ENCODE peak calls at places on chromosomes 1 and 21, in five cellular contexts. L, O, H, S and A are unnamed samples.
A peak's percentile ranks its signal among the peaks of the same experiment; 100 is the strongest.

GRCh38 chr1:32150847-32151246 is 28.6 kb upstream of the TXLNA start:
- DNase-seq in L (no peak), O (no peak), H (no peak), S (no peak), A (no peak)

GRCh38 chr1:177847843-177848242 is 122.0 kb downstream of the SEC16B start:
- DNase-seq in L (peak; percentile 75), O (no peak), H (peak; percentile 29), S (no peak), A (no peak)

GRCh38 chr21:25496825-25497482 is 110.3 kb downstream of the MRPL39 start:
- DNase-seq in L (peak; percentile 4), O (no peak), H (no peak), S (no peak), A (no peak)

GRCh38 chr1:79811173-79811572 is 804.6 kb upstream of the ADGRL4 start:
- DNase-seq in L (peak; percentile 88), O (no peak), H (peak; percentile 20), S (no peak), A (no peak)

GRCh38 chr1:48080343-48081255 is 83.4 kb upstream of the TRABD2B start:
- DNase-seq in L (no peak), O (no peak), H (no peak), S (no peak), A (peak; percentile 2)

GRCh38 chr1:16367968-16368910 is 1.2 kb downstream of the SZRD1 start:
- DNase-seq in L (peak; percentile 39), O (no peak), H (peak; percentile 57), S (no peak), A (peak; percentile 59)

GRCh38 chr1:7104053-7104738 is 318.9 kb downstream of the CAMTA1 start:
- DNase-seq in L (no peak), O (no peak), H (no peak), S (no peak), A (no peak)

GRCh38 chr1:173269490-173270230 is 62.5 kb upstream of the TNFSF4 start:
- DNase-seq in L (peak; percentile 97), O (no peak), H (peak; percentile 75), S (peak; percentile 37), A (peak; percentile 37)

GRCh38 chr1:58813361-58813760 is 29.5 kb upstream of the JUN start:
- DNase-seq in L (no peak), O (no peak), H (no peak), S (no peak), A (no peak)

GRCh38 chr1:202645097-202645476 is 65.2 kb downstream of the SYT2 start:
- DNase-seq in L (no peak), O (no peak), H (no peak), S (no peak), A (no peak)

GRCh38 chr1:203999618-204000017 is 73.3 kb upstream of the SOX13 start:
- DNase-seq in L (peak; percentile 33), O (no peak), H (no peak), S (no peak), A (no peak)

GRCh38 chr21:45640888-45641479 is 2.5 kb upstream of the PCBP3 start:
- DNase-seq in L (peak; percentile 79), O (peak; percentile 47), H (peak; percentile 33), S (no peak), A (no peak)

GRCh38 chr21:21101911-21102310 is 103.7 kb downstream of the NCAM2 start:
- DNase-seq in L (peak; percentile 65), O (no peak), H (peak; percentile 2), S (no peak), A (peak; percentile 5)

GRCh38 chr1:114040273-114041043 is 61.2 kb downstream of the OLFML3 start:
- DNase-seq in L (peak; percentile 39), O (no peak), H (no peak), S (no peak), A (no peak)

GRCh38 chr1:169109561-169110134 is 3.2 kb downstream of the ATP1B1 start:
- DNase-seq in L (peak; percentile 86), O (peak; percentile 46), H (peak; percentile 62), S (peak; percentile 88), A (no peak)

GRCh38 chr1:155172732-155173477 is at the start of gene KRTCAP2:
- DNase-seq in L (peak; percentile 97), O (peak; percentile 97), H (peak; percentile 98), S (peak; percentile 91), A (peak; percentile 96)

GRCh38 chr1:154453577-154454352 is 48.3 kb upstream of the TDRD10 start:
- DNase-seq in L (peak; percentile 84), O (no peak), H (peak; percentile 42), S (no peak), A (no peak)

GRCh38 chr1:168135116-168135981 is 1.4 kb downstream of the GPR161 start:
- DNase-seq in L (no peak), O (no peak), H (no peak), S (no peak), A (no peak)

GRCh38 chr1:44254392-44254791 is 41.1 kb downstream of the DMAP1 start:
- DNase-seq in L (no peak), O (no peak), H (no peak), S (no peak), A (no peak)

GRCh38 chr21:46126321-46127238 is 28.7 kb downstream of the COL6A2 start:
- DNase-seq in L (no peak), O (peak; percentile 8), H (no peak), S (no peak), A (no peak)

GRCh38 chr1:19424651-19425570 is 60.4 kb downstream of the CAPZB start:
- DNase-seq in L (no peak), O (no peak), H (no peak), S (no peak), A (no peak)

GRCh38 chr1:156060937-156061636 is at the start of gene RAB25:
- DNase-seq in L (no peak), O (no peak), H (peak; percentile 96), S (peak; percentile 83), A (peak; percentile 88)

GRCh38 chr1:6603424-6603850 is 768 bp upstream of the KLHL21 start:
- DNase-seq in L (peak; percentile 83), O (peak; percentile 78), H (no peak), S (no peak), A (peak; percentile 53)

GRCh38 chr1:72780212-72780611 is 497.9 kb upstream of the NEGR1 start:
- DNase-seq in L (no peak), O (no peak), H (no peak), S (no peak), A (no peak)

GRCh38 chr1:205032512-205032911 is 10.5 kb upstream of the CNTN2 start:
- DNase-seq in L (no peak), O (no peak), H (no peak), S (no peak), A (no peak)

GRCh38 chr1:227961651-227962050 is 13.9 kb upstream of the WNT9A start:
- DNase-seq in L (no peak), O (no peak), H (no peak), S (no peak), A (no peak)

GRCh38 chr1:18440385-18441226 is 40.1 kb upstream of the KLHDC7A start:
- DNase-seq in L (no peak), O (no peak), H (peak; percentile 3), S (no peak), A (peak; percentile 1)

GRCh38 chr1:183194527-183195145 is 8.6 kb downstream of the LAMC2 start:
- DNase-seq in L (no peak), O (no peak), H (no peak), S (no peak), A (no peak)

GRCh38 chr1:206001476-206001888 is 1.7 kb downstream of the RAB7B start:
- DNase-seq in L (peak; percentile 95), O (peak; percentile 38), H (peak; percentile 99), S (peak; percentile 73), A (peak; percentile 51)

GRCh38 chr1:42551150-42551549 is 88.1 kb downstream of the CCDC30 start:
- DNase-seq in L (no peak), O (no peak), H (no peak), S (no peak), A (no peak)

GRCh38 chr1:22708777-22709176 is 1.9 kb upstream of the EPHB2 start:
- DNase-seq in L (no peak), O (no peak), H (no peak), S (no peak), A (no peak)

GRCh38 chr1:26582836-26583460 is 53.4 kb downstream of the RPS6KA1 start:
- DNase-seq in L (peak; percentile 79), O (no peak), H (no peak), S (no peak), A (no peak)

GRCh38 chr1:200107004-200107470 is 79.5 kb downstream of the NR5A2 start:
- DNase-seq in L (no peak), O (no peak), H (no peak), S (no peak), A (no peak)

GRCh38 chr1:171740987-171741871 is 636 bp downstream of the VAMP4 start:
- DNase-seq in L (peak; percentile 53), O (peak; percentile 25), H (peak; percentile 37), S (no peak), A (peak; percentile 33)

GRCh38 chr1:36008546-36009197 is 75.2 kb upstream of the TEKT2 start:
- DNase-seq in L (peak; percentile 92), O (no peak), H (peak; percentile 74), S (peak; percentile 31), A (no peak)

GRCh38 chr1:50332941-50333594 is 90.2 kb downstream of the DMRTA2 start:
- DNase-seq in L (peak; percentile 33), O (peak; percentile 72), H (peak; percentile 41), S (no peak), A (peak; percentile 72)

GRCh38 chr21:17250651-17251294 is 262.1 kb upstream of the CXADR start:
- DNase-seq in L (peak; percentile 0), O (no peak), H (no peak), S (no peak), A (no peak)

GRCh38 chr1:183242556-183242955 is 56.5 kb downstream of the LAMC2 start:
- DNase-seq in L (no peak), O (no peak), H (no peak), S (no peak), A (no peak)

GRCh38 chr1:118948796-118949195 is 39.3 kb downstream of the TBX15 start:
- DNase-seq in L (no peak), O (no peak), H (no peak), S (no peak), A (no peak)